ENCODE peak calls at places on chromosomes 11 and 22, in five cellular contexts. G is mesenchymal stem cell, D is H1, R is IMR-90, S is neuronal stem cell. F is an unnamed sample.

GRCh38 chr11:128716661-128717210 is 22.9 kb downstream of the FLI1 start:
- DNase-seq in R (peak), D (no peak), G (peak), S (no peak), F (no peak)

GRCh38 chr11:88204353-88204752 is 29.1 kb upstream of the RAB38 start:
- DNase-seq in R (no peak), G (no peak), D (no peak), S (no peak), F (no peak)

GRCh38 chr11:58654908-58655296 is 32.4 kb downstream of the CNTF start:
- DNase-seq in R (no peak), S (no peak), G (no peak), D (no peak), F (no peak)

GRCh38 chr22:19178659-19179471 is at the start of gene SLC25A1:
- DNase-seq in R (peak), S (peak), G (peak), D (peak), F (peak)

GRCh38 chr11:123543796-123544195 is 110.6 kb downstream of the SCN3B start:
- DNase-seq in R (peak), S (no peak), G (peak), D (no peak), F (no peak)

GRCh38 chr22:48737461-48738203 is 1090.0 kb downstream of the BRD1 start:
- DNase-seq in S (no peak), D (no peak), R (no peak), G (no peak), F (no peak)

GRCh38 chr11:32939046-32939445 is 46.4 kb downstream of the QSER1 start:
- DNase-seq in D (no peak), R (no peak), G (peak), S (no peak), F (no peak)

GRCh38 chr11:44775366-44776356 is 48.9 kb downstream of the TSPAN18 start:
- DNase-seq in D (peak), S (peak), G (peak), R (peak), F (peak)

GRCh38 chr22:19832476-19833108 is 22.1 kb downstream of the GNB1L start:
- DNase-seq in S (no peak), R (no peak), D (peak), G (no peak), F (no peak)

GRCh38 chr22:28108851-28109250 is 189.8 kb upstream of the PITPNB start:
- DNase-seq in G (no peak), S (no peak), R (no peak), D (no peak), F (no peak)

GRCh38 chr22:12613199-12613598 is 2914.8 kb upstream of the OR11H1 start:
- DNase-seq in S (no peak), G (no peak), R (no peak), D (no peak), F (no peak)

GRCh38 chr11:94855666-94856065 is 87.5 kb downstream of the AMOTL1 start:
- DNase-seq in S (no peak), R (no peak), G (no peak), D (no peak), F (no peak)

GRCh38 chr11:23123766-23124165 is 263.5 kb upstream of the CCDC179 start:
- DNase-seq in G (peak), S (no peak), R (peak), D (no peak), F (no peak)

GRCh38 chr11:92846542-92847125 is 122.8 kb upstream of the MTNR1B start:
- DNase-seq in G (no peak), R (peak), D (no peak), S (no peak), F (no peak)

GRCh38 chr11:6229911-6230310 is 4.5 kb downstream of the FHIP1B start:
- DNase-seq in D (no peak), G (no peak), S (no peak), R (no peak), F (no peak)

GRCh38 chr22:21922370-21923162 is 30.1 kb downstream of the PPM1F start:
- DNase-seq in D (no peak), R (no peak), S (no peak), G (no peak), F (no peak)

GRCh38 chr11:42237701-42238235 is 778.3 kb upstream of the LRRC4C start:
- DNase-seq in G (no peak), D (no peak), S (no peak), R (no peak), F (no peak)

GRCh38 chr11:59144096-59144495 is 1.4 kb downstream of the FAM111A start:
- DNase-seq in R (peak), D (no peak), S (no peak), G (no peak), F (no peak)

GRCh38 chr11:3056296-3057068 is 741 bp downstream of the CARS1 start:
- DNase-seq in R (no peak), G (no peak), D (no peak), S (no peak), F (no peak)
- H2BK5ac ChIP-seq in R (peak), G (peak), D (peak), S (no peak), F (no peak)

GRCh38 chr11:135015966-135016365 is 603.9 kb upstream of the B3GAT1 start:
- DNase-seq in R (no peak), S (no peak), D (no peak), G (no peak), F (no peak)

GRCh38 chr11:135022430-135022829 is 610.4 kb upstream of the B3GAT1 start:
- DNase-seq in R (no peak), D (no peak), G (no peak), S (no peak), F (no peak)

GRCh38 chr11:135019343-135019742 is 607.3 kb upstream of the B3GAT1 start:
- DNase-seq in R (no peak), S (no peak), G (no peak), D (no peak), F (no peak)

DNA sequence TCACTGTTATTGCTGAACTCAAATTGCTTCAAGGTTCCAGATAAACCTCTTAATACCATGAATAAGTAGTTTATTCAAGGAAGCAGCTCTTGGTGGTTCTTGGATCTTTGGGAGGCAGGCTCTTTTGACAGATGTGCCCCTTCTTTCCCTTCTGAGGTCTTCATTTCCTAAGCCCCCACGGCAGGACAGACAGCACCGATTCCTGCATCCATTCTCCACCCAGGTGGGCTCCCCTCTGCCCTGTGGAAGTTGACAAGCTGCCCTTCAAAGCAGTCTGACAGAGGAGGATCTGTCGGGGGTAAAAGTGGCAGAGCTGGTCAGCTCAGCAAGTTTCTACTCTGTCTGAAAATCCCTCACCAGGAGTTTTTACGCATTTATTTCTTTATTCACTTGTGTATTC is 605.3 kb upstream of the B3GAT1 start:
- DNase-seq in S (no peak), D (no peak), G (no peak), R (no peak), F (no peak)
- H4K91ac ChIP-seq in S (no peak), D (no peak), G (no peak), R (no peak), F (no peak)

DNA sequence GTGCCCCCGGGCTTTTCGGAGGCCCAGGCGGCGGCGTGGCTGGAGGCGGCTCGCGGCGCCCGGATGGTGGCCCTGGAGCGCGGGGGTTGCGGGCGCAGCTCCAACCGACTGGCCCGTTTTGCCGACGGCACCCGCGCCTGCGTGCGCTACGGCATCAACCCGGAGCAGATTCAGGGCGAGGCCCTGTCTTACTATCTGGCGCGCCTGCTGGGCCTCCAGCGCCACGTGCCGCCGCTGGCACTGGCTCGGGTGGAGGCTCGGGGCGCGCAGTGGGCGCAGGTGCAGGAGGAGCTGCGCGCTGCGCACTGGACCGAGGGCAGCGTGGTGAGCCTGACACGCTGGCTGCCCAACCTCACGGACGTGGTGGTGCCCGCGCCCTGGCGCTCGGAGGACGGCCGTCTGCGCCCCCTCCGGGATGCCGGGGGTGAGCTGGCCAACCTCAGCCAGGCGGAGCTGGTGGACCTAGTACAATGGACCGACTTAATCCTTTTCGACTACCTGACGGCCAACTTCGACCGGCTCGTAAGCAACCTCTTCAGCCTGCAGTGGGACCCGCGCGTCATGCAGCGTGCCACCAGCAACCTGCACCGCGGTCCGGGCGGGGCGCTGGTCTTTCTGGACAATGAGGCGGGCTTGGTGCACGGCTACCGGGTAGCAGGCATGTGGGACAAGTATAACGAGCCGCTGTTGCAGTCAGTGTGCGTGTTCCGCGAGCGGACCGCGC is 932 bp downstream of the FJX1 start:
- DNase-seq in R (peak), D (peak), G (peak), S (peak), F (peak)
- H2BK5ac ChIP-seq in R (peak), D (no peak), G (no peak), S (peak), F (no peak)

DNA sequence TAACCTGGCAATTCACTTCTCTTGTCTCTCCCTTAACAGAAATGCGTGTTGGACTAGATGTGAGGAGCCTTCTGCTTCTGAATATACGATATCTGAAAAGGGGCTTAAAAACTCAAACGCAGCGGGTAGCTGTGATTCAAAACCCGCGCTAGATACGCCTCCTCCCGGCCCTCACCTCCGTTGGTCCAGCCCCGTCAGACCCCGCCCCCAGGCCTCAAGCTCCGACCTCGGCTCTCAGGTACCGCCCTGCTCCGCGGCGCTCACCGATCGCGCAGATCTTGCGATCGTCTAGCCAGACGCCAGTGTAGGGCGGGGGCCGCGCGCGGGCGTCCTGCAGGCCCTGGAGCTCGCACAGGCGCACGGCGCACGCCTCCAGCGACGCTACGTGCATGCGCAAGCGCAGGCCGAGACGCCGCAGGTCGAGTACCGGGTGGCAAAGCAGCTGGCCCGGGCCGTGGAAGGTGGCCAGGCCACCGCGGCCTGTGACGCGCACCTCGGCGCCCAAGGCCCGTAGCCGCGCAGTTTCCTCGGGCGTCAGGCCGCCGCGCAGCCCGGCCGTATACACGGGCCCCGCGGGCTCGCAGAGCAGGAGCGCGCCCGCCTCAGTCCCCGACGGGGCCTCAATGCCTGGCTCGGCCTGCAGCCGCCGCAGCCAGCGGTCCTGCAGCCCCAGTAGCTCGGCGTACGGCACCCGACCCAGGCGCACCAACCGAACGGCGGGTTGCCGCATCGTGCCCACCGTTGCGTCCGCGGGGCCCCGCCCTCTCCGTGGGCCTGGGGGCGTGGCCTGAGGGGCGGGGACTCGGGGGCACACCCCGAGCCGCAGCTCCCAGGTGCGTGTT is at the start of gene LIPT2:
- DNase-seq in G (peak), D (peak), S (peak), R (peak), F (peak)
- H4K91ac ChIP-seq in G (peak), D (peak), S (peak), R (no peak), F (no peak)

F was measured in H9.